ENCODE peak calls at places on chromosomes 3 and 15, in seven cellular contexts. Z is A673, Q is upper lobe of right lung, J is HCT116, K is pancreas, S is AG10803, R is psoas muscle. F is an unnamed sample.

GRCh38 chr3:178986456-178986855 is 85.2 kb downstream of the ZMAT3 start:
- DNase-seq in Z (peak; percentile 4), Q (no peak), J (no peak), K (no peak), S (no peak), R (no peak), F (no peak)

GRCh38 chr3:10116138-10116460 is 624 bp downstream of the BRK1 start:
- DNase-seq in Z (no peak), Q (peak; percentile 62), J (no peak), K (no peak), S (peak; percentile 55), R (no peak), F (peak; percentile 36)

GRCh38 chr3:31977736-31978135 is 3.3 kb downstream of the OSBPL10 start:
- DNase-seq in Z (no peak), Q (no peak), J (no peak), K (no peak), S (no peak), R (no peak), F (no peak)

GRCh38 chr3:156770699-156771414 is 55.3 kb upstream of the LEKR1 start:
- DNase-seq in Z (no peak), Q (no peak), J (no peak), K (no peak), S (no peak), R (no peak), F (no peak)

GRCh38 chr3:187450791-187451190 is 82.6 kb downstream of the RTP4 start:
- DNase-seq in Z (no peak), Q (no peak), J (no peak), K (no peak), S (no peak), R (no peak), F (no peak)

GRCh38 chr3:23666818-23667217 is 138.9 kb upstream of the UBE2E1 start:
- DNase-seq in Z (no peak), Q (no peak), J (no peak), K (no peak), S (no peak), R (no peak), F (no peak)

GRCh38 chr15:82045179-82045891 is 483 bp downstream of the MEX3B start:
- DNase-seq in Z (peak; percentile 26), Q (no peak), J (no peak), K (peak; percentile 81), S (peak; percentile 46), R (peak; percentile 42), F (peak; percentile 60)

GRCh38 chr3:50450135-50450911 is 53.1 kb downstream of the CACNA2D2 start:
- DNase-seq in Z (no peak), Q (peak; percentile 95), J (no peak), K (no peak), S (peak; percentile 6), R (peak; percentile 65), F (peak; percentile 2)

GRCh38 chr15:63246691-63247464 is 30.5 kb upstream of the APH1B start:
- DNase-seq in Z (peak; percentile 71), Q (no peak), J (no peak), K (no peak), S (peak; percentile 97), R (no peak), F (peak; percentile 85)

GRCh38 chr15:25416693-25417092 is 22.1 kb downstream of the UBE3A start:
- DNase-seq in Z (no peak), Q (no peak), J (no peak), K (no peak), S (no peak), R (no peak), F (no peak)

GRCh38 chr3:184598220-184598927 is 36.8 kb downstream of the EPHB3 start:
- DNase-seq in Z (no peak), Q (peak; percentile 45), J (no peak), K (peak; percentile 21), S (peak; percentile 35), R (no peak), F (no peak)

GRCh38 chr15:96264351-96264798 is 66.1 kb upstream of the NR2F2 start:
- DNase-seq in Z (no peak), Q (no peak), J (peak; percentile 65), K (no peak), S (no peak), R (no peak), F (no peak)

GRCh38 chr15:63075072-63075995 is 32.8 kb downstream of the TPM1 start:
- DNase-seq in Z (no peak), Q (no peak), J (no peak), K (no peak), S (no peak), R (no peak), F (peak; percentile 27)

GRCh38 chr3:42684632-42685362 is 540 bp upstream of the KLHL40 start:
- DNase-seq in Z (no peak), Q (peak; percentile 20), J (no peak), K (no peak), S (no peak), R (no peak), F (no peak)

GRCh38 chr3:42685891-42686820 is 819 bp downstream of the KLHL40 start:
- DNase-seq in Z (no peak), Q (peak; percentile 58), J (no peak), K (no peak), S (peak; percentile 22), R (no peak), F (no peak)

GRCh38 chr3:42683875-42684593 is 1.3 kb upstream of the KLHL40 start:
- DNase-seq in Z (peak; percentile 44), Q (peak; percentile 64), J (peak; percentile 61), K (no peak), S (peak; percentile 93), R (peak; percentile 87), F (peak; percentile 97)

GRCh38 chr3:42686832-42687650 is 1.7 kb downstream of the KLHL40 start:
- DNase-seq in Z (no peak), Q (peak; percentile 27), J (no peak), K (no peak), S (no peak), R (no peak), F (no peak)

GRCh38 chr3:42685363-42685881 is at the start of gene KLHL40:
- DNase-seq in Z (no peak), Q (no peak), J (no peak), K (no peak), S (no peak), R (peak; percentile 79), F (no peak)
- H3K4me3 ChIP-seq in Z (no peak within 1 kb of the TSS), Q (no peak within 1 kb of the TSS), J (peak within 1 kb of the TSS; percentile 39), K (peak within 1 kb of the TSS; percentile 26), S (peak within 1 kb of the TSS; percentile 29), R (peak within 1 kb of the TSS; percentile 71), F (no peak within 1 kb of the TSS)

GRCh38 chr3:117016359-117016758 is 306.8 kb downstream of the TUSC7 start:
- DNase-seq in Z (no peak), Q (no peak), J (no peak), K (no peak), S (no peak), R (no peak), F (no peak)
- TF ChIP-seq CTCF in Z (no peak), Q (no peak), J (no peak), K (no peak), S (no peak), R (no peak), F (no peak)

GRCh38 chr15:35023794-35024193 is 35.7 kb upstream of the ZNF770 start:
- DNase-seq in Z (no peak), Q (no peak), J (no peak), K (no peak), S (no peak), R (no peak), F (no peak)

GRCh38 chr15:35020974-35021373 is 32.9 kb upstream of the ZNF770 start:
- DNase-seq in Z (no peak), Q (no peak), J (no peak), K (no peak), S (no peak), R (no peak), F (no peak)

GRCh38 chr15:35014265-35014664 is 26.2 kb upstream of the ZNF770 start:
- DNase-seq in Z (no peak), Q (no peak), J (no peak), K (no peak), S (no peak), R (no peak), F (no peak)

GRCh38 chr15:35019401-35020327 is 31.6 kb upstream of the ZNF770 start:
- DNase-seq in Z (peak; percentile 34), Q (no peak), J (peak; percentile 39), K (no peak), S (peak; percentile 41), R (no peak), F (peak; percentile 32)
- H3K4me3 ChIP-seq in Z (no peak overlapping the region), Q (no peak overlapping the region), J (no peak overlapping the region), K (no peak overlapping the region), S (peak overlapping the region; percentile 17), R (no peak overlapping the region), F (no peak overlapping the region)

DNA sequence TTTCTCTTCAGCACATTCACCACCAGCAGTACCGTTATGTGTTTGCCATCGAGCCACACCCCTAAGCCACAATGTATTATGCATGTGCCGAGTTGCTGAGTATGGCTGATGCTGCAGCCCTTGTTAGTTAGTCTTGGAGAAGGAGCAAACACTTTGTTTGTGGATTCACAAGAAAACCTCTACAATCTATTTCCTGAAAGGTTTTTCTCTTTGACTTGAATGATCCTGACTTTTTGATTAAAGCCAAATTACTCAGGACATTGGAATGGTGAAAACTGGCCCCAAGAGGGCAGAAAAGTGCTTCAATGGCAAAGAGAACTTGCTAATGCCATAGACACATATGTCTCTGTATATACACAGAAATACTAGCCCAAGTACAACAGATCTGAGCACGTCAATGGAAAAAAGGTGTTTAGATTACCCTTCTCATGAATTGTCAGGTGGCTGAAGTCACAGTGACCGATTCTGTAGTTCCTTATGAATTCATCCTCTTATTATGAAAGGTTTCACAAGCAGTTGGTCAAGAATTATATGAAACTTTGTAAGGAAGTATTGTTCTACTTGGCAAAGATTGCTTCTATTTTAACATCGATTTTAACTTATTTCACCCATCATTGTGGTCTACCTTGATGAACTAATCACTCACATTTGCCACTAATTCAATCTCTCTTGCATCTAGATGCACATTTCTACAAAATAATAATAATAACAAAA is 103.0 kb downstream of the P3H2 start:
- DNase-seq in Z (peak; percentile 70), Q (no peak), J (peak; percentile 31), K (no peak), S (peak; percentile 81), R (no peak), F (peak; percentile 84)
- TF ChIP-seq CTCF in Z (peak; percentile 65), Q (peak; percentile 30), J (peak; percentile 25), K (no peak), S (peak; percentile 57), R (peak; percentile 7), F (peak; percentile 20)

F was measured in cardiac fibroblast.